ENCODE peak calls at places on chromosomes 4 and X, in nine cellular contexts. V, X, S, U, J, N, F, E and H are unnamed samples.

GRCh38 chrX:24372021-24372763 is 11.8 kb downstream of the SUPT20HL1 start:
- DNase-seq in V (no peak), N (no peak), X (no peak), U (no peak), F (no peak), S (no peak), J (peak; percentile 52), E (no peak), H (no peak)

GRCh38 chr4:133483600-133484246 is 334.6 kb downstream of the PCDH10 start:
- DNase-seq in X (peak; percentile 51), N (peak; percentile 19), E (no peak), V (no peak), J (peak; percentile 48), U (peak; percentile 39), F (peak; percentile 12), S (no peak), H (peak; percentile 43)

GRCh38 chr4:115780268-115780667 is 666.8 kb upstream of the NDST4 start:
- DNase-seq in F (no peak), E (no peak), V (no peak), N (no peak), X (no peak), U (no peak), S (no peak), J (no peak), H (no peak)

GRCh38 chr4:52840531-52841350 is 21.4 kb upstream of the RASL11B start:
- DNase-seq in F (no peak), J (no peak), U (no peak), N (no peak), E (no peak), V (no peak), X (no peak), S (no peak), H (no peak)

GRCh38 chrX:103442536-103442901 is 66.2 kb downstream of the BEX3 start:
- DNase-seq in F (peak; percentile 83), J (no peak), X (no peak), N (no peak), V (no peak), E (no peak), S (no peak), U (no peak), H (no peak)

GRCh38 chr4:41204400-41204978 is 9.9 kb downstream of the APBB2 start:
- DNase-seq in N (no peak), U (peak; percentile 94), X (peak; percentile 30), J (no peak), V (no peak), S (no peak), E (no peak), F (peak; percentile 68), H (peak; percentile 30)

GRCh38 chr4:40572692-40573287 is 56.9 kb downstream of the RBM47 start:
- DNase-seq in E (no peak), N (no peak), J (no peak), V (no peak), X (no peak), F (no peak), U (no peak), S (no peak), H (no peak)

GRCh38 chr4:55311792-55312490 is 34.1 kb upstream of the SRD5A3 start:
- DNase-seq in V (no peak), X (no peak), J (peak; percentile 3), F (peak; percentile 39), N (no peak), E (no peak), U (no peak), S (no peak), H (no peak)

GRCh38 chrX:68440940-68441339 is 7.6 kb upstream of the OPHN1 start:
- DNase-seq in F (peak; percentile 70), X (peak; percentile 73), U (peak; percentile 48), N (peak; percentile 47), V (no peak), S (no peak), J (peak; percentile 80), E (peak; percentile 47), H (peak; percentile 12)

GRCh38 chr4:150828159-150828558 is 186.9 kb downstream of the LRBA start:
- DNase-seq in S (peak; percentile 19), N (no peak), E (no peak), U (no peak), V (no peak), F (no peak), J (no peak), X (no peak), H (no peak)

GRCh38 chr4:99013402-99013843 is 17.9 kb downstream of the METAP1 start:
- DNase-seq in X (no peak), F (no peak), E (no peak), N (no peak), J (no peak), V (no peak), S (no peak), U (peak; percentile 23), H (peak; percentile 57)

GRCh38 chr4:154205471-154205870 is 286.1 kb downstream of the DCHS2 start:
- DNase-seq in J (no peak), V (no peak), S (no peak), N (no peak), X (no peak), U (no peak), E (no peak), F (peak; percentile 14), H (no peak)

GRCh38 chr4:13656569-13656988 is 29.1 kb upstream of the BOD1L1 start:
- DNase-seq in F (peak; percentile 78), V (peak; percentile 43), E (no peak), S (peak; percentile 45), U (peak; percentile 68), X (peak; percentile 76), J (peak; percentile 48), N (peak; percentile 39), H (peak; percentile 19)

GRCh38 chrX:9746148-9746880 is 19.3 kb downstream of the GPR143 start:
- DNase-seq in F (peak; percentile 19), V (no peak), S (no peak), J (no peak), X (no peak), N (no peak), U (peak; percentile 34), E (no peak), H (no peak)

GRCh38 chr4:6200011-6200921 is at the start of gene JAKMIP1:
- DNase-seq in U (peak; percentile 60), E (no peak), N (peak; percentile 75), J (peak; percentile 82), S (peak; percentile 69), F (peak; percentile 33), V (peak; percentile 77), X (no peak), H (peak; percentile 25)

GRCh38 chrX:98294310-98294709 is 1410.6 kb downstream of the RPA4 start:
- DNase-seq in S (no peak), U (no peak), F (no peak), J (no peak), N (no peak), E (no peak), X (no peak), V (no peak), H (no peak)

GRCh38 chrX:110794601-110795000 is 1.0 kb downstream of the CHRDL1 start:
- DNase-seq in E (no peak), J (peak; percentile 62), U (no peak), V (no peak), F (no peak), X (no peak), S (no peak), N (no peak), H (no peak)

GRCh38 chr4:182067828-182068227 is 175.4 kb upstream of the TENM3 start:
- DNase-seq in V (no peak), J (no peak), N (no peak), S (no peak), U (no peak), X (no peak), F (no peak), E (no peak), H (no peak)

GRCh38 chrX:101659601-101660063 is at the start of gene ARMCX2:
- DNase-seq in X (no peak), J (peak; percentile 22), S (no peak), U (peak; percentile 26), E (no peak), N (peak; percentile 69), F (peak; percentile 66), V (no peak), H (no peak)

GRCh38 chr4:139555705-139556070 is 331 bp downstream of the SETD7 start:
- DNase-seq in E (no peak), V (peak; percentile 52), N (no peak), J (peak; percentile 39), X (peak; percentile 46), F (no peak), S (no peak), U (no peak), H (no peak)

GRCh38 chrX:40459576-40460158 is 121.1 kb upstream of the ATP6AP2 start:
- DNase-seq in J (no peak), X (no peak), E (no peak), S (no peak), N (no peak), V (no peak), U (no peak), F (no peak), H (no peak)

GRCh38 chr4:176717237-176717636 is 75.5 kb downstream of the VEGFC start:
- DNase-seq in V (no peak), F (no peak), X (no peak), N (no peak), S (no peak), E (no peak), J (no peak), U (no peak), H (no peak)

GRCh38 chr4:3107271-3108185 is 33.0 kb downstream of the HTT start:
- DNase-seq in N (no peak), J (no peak), S (no peak), F (peak; percentile 84), U (no peak), X (no peak), E (no peak), V (no peak), H (no peak)

GRCh38 chr4:151524610-151525009 is 115.6 kb downstream of the FHIP1A start:
- DNase-seq in F (no peak), N (no peak), S (no peak), U (no peak), X (no peak), E (no peak), V (no peak), J (no peak), H (no peak)

GRCh38 chr4:168408620-168409019 is 71.7 kb downstream of the DDX60L start:
- DNase-seq in U (peak; percentile 92), F (peak; percentile 98), N (peak; percentile 77), V (no peak), X (peak; percentile 63), J (peak; percentile 34), S (no peak), E (peak; percentile 97), H (no peak)

GRCh38 chr4:8766610-8767009 is 105.0 kb downstream of the HMX1 start:
- DNase-seq in E (no peak), N (no peak), S (no peak), F (no peak), X (no peak), J (no peak), U (no peak), V (no peak), H (no peak)

GRCh38 chr4:139403457-139403856 is 50.5 kb upstream of the RAB33B start:
- DNase-seq in X (no peak), E (no peak), U (no peak), S (no peak), N (no peak), F (no peak), J (peak; percentile 67), V (no peak), H (no peak)

GRCh38 chr4:152094851-152095700 is 334.3 kb upstream of the GATB start:
- DNase-seq in F (peak; percentile 56), U (peak; percentile 46), N (peak; percentile 90), X (no peak), V (no peak), S (no peak), J (no peak), E (no peak), H (no peak)

GRCh38 chr4:180637616-180638015 is 1605.6 kb upstream of the TENM3 start:
- DNase-seq in F (no peak), J (no peak), U (no peak), V (no peak), X (no peak), E (no peak), N (no peak), S (no peak), H (no peak)

GRCh38 chrX:72094894-72095293 is 36.8 kb downstream of the RTL5 start:
- DNase-seq in E (no peak), F (peak; percentile 7), S (no peak), N (peak; percentile 6), V (no peak), J (no peak), U (no peak), X (peak; percentile 19), H (no peak)

GRCh38 chr4:140305053-140305452 is 68.4 kb upstream of the SCOC start:
- DNase-seq in E (no peak), N (no peak), F (no peak), X (peak; percentile 16), V (no peak), J (no peak), U (no peak), S (no peak), H (no peak)